ENCODE peak calls at places on chromosomes 3 and 15, in six cellular contexts. One of them, this sample, is unnamed.

GRCh38 chr3:78729921-78730320 is 1037.9 kb downstream of the ROBO1 start:
- DNase-seq in HepG2: no peak
- DNase-seq in GM12891: no peak
- DNase-seq in K562: no peak
- DNase-seq in H1: no peak
- DNase-seq in GM12878: no peak
- DNase-seq in this sample: no peak

GRCh38 chr3:189233225-189233858 is 61.6 kb downstream of the TPRG1 start:
- DNase-seq in HepG2: peak; percentile 39
- DNase-seq in GM12891: no peak
- DNase-seq in K562: no peak
- DNase-seq in H1: peak; percentile 31
- DNase-seq in GM12878: no peak
- DNase-seq in this sample: no peak

GRCh38 chr15:48397841-48398240 is 66.6 kb downstream of the DUT start:
- DNase-seq in H1: no peak
- DNase-seq in K562: no peak
- DNase-seq in GM12891: no peak
- DNase-seq in HepG2: no peak
- DNase-seq in GM12878: no peak
- DNase-seq in this sample: no peak

GRCh38 chr15:90101130-90101968 is 919 bp downstream of the IDH2 start:
- DNase-seq in GM12878: no peak
- DNase-seq in GM12891: no peak
- DNase-seq in K562: peak; percentile 33
- DNase-seq in H1: no peak
- DNase-seq in HepG2: no peak
- DNase-seq in this sample: no peak

GRCh38 chr15:90953947-90954711 is 555 bp upstream of the RCCD1 start:
- DNase-seq in H1: no peak
- DNase-seq in GM12878: no peak
- DNase-seq in HepG2: no peak
- DNase-seq in GM12891: no peak
- DNase-seq in K562: no peak
- DNase-seq in this sample: no peak

GRCh38 chr3:5071061-5071460 is 51.0 kb upstream of the ARL8B start:
- DNase-seq in H1: no peak
- DNase-seq in HepG2: no peak
- DNase-seq in GM12891: no peak
- DNase-seq in GM12878: no peak
- DNase-seq in K562: no peak
- DNase-seq in this sample: no peak

GRCh38 chr3:24034464-24034863 is 89.4 kb downstream of the NR1D2 start:
- DNase-seq in GM12878: no peak
- DNase-seq in K562: no peak
- DNase-seq in HepG2: no peak
- DNase-seq in GM12891: no peak
- DNase-seq in H1: no peak
- DNase-seq in this sample: no peak

GRCh38 chr15:88838667-88839066 is 35.4 kb downstream of the ACAN start:
- DNase-seq in GM12891: no peak
- DNase-seq in GM12878: no peak
- DNase-seq in HepG2: no peak
- DNase-seq in K562: peak; percentile 49
- DNase-seq in H1: no peak
- DNase-seq in this sample: no peak

GRCh38 chr15:31160297-31160696 is 58.8 kb upstream of the TRPM1 start:
- DNase-seq in K562: no peak
- DNase-seq in HepG2: no peak
- DNase-seq in GM12878: no peak
- DNase-seq in GM12891: no peak
- DNase-seq in H1: no peak
- DNase-seq in this sample: no peak

GRCh38 chr15:92655178-92655995 is at the start of gene FAM174B:
- DNase-seq in GM12878: no peak
- DNase-seq in K562: no peak
- DNase-seq in H1: no peak
- DNase-seq in GM12891: peak; percentile 66
- DNase-seq in HepG2: no peak
- DNase-seq in this sample: peak; percentile 45

GRCh38 chr15:68054658-68055223 is 626 bp downstream of the PIAS1 start:
- DNase-seq in GM12878: no peak
- DNase-seq in HepG2: peak; percentile 44
- DNase-seq in K562: peak; percentile 80
- DNase-seq in GM12891: no peak
- DNase-seq in H1: peak; percentile 15
- DNase-seq in this sample: peak; percentile 49

GRCh38 chr3:18774319-18774877 is 349.3 kb upstream of the SATB1 start:
- DNase-seq in HepG2: no peak
- DNase-seq in H1: no peak
- DNase-seq in GM12891: no peak
- DNase-seq in K562: no peak
- DNase-seq in GM12878: no peak
- DNase-seq in this sample: no peak

GRCh38 chr3:167187211-167187610 is 192.9 kb downstream of the ZBBX start:
- DNase-seq in HepG2: no peak
- DNase-seq in GM12891: no peak
- DNase-seq in GM12878: no peak
- DNase-seq in H1: no peak
- DNase-seq in K562: no peak
- DNase-seq in this sample: no peak

GRCh38 chr3:46724360-46724890 is 6.8 kb upstream of the PRSS50 start:
- DNase-seq in GM12878: no peak
- DNase-seq in HepG2: no peak
- DNase-seq in GM12891: no peak
- DNase-seq in H1: no peak
- DNase-seq in K562: no peak
- DNase-seq in this sample: no peak

GRCh38 chr3:151871639-151872468 is 1.6 kb upstream of the SUCNR1 start:
- DNase-seq in GM12891: no peak
- DNase-seq in GM12878: peak; percentile 60
- DNase-seq in H1: no peak
- DNase-seq in HepG2: no peak
- DNase-seq in K562: peak; percentile 14
- DNase-seq in this sample: no peak

GRCh38 chr15:74540135-74540760 is 772 bp upstream of the ARID3B start:
- DNase-seq in GM12878: no peak
- DNase-seq in GM12891: no peak
- DNase-seq in K562: no peak
- DNase-seq in HepG2: peak; percentile 38
- DNase-seq in H1: no peak
- DNase-seq in this sample: no peak

GRCh38 chr15:100263721-100264455 is 77.9 kb downstream of the ADAMTS17 start:
- DNase-seq in GM12878: no peak
- DNase-seq in GM12891: no peak
- DNase-seq in HepG2: no peak
- DNase-seq in K562: no peak
- DNase-seq in H1: no peak
- DNase-seq in this sample: no peak

GRCh38 chr3:59756930-59757329 is 707.1 kb upstream of the CFAP20DC start:
- DNase-seq in GM12891: no peak
- DNase-seq in HepG2: no peak
- DNase-seq in K562: no peak
- DNase-seq in GM12878: no peak
- DNase-seq in H1: no peak
- DNase-seq in this sample: no peak

GRCh38 chr3:7546219-7546618 is 685.3 kb downstream of the GRM7 start:
- DNase-seq in HepG2: no peak
- DNase-seq in GM12878: no peak
- DNase-seq in GM12891: no peak
- DNase-seq in H1: no peak
- DNase-seq in K562: no peak
- DNase-seq in this sample: no peak

GRCh38 chr15:76312540-76313174 is 1.4 kb upstream of the ETFA start:
- DNase-seq in HepG2: peak; percentile 75
- DNase-seq in GM12878: no peak
- DNase-seq in H1: no peak
- DNase-seq in GM12891: no peak
- DNase-seq in K562: no peak
- DNase-seq in this sample: no peak

GRCh38 chr3:176906046-176906905 is 291.0 kb downstream of the TBL1XR1 start:
- DNase-seq in GM12878: no peak
- DNase-seq in HepG2: peak; percentile 23
- DNase-seq in K562: no peak
- DNase-seq in H1: no peak
- DNase-seq in GM12891: no peak
- DNase-seq in this sample: no peak

GRCh38 chr3:89521328-89521727 is 413.9 kb downstream of the EPHA3 start:
- DNase-seq in GM12878: no peak
- DNase-seq in GM12891: no peak
- DNase-seq in H1: no peak
- DNase-seq in K562: no peak
- DNase-seq in HepG2: no peak
- DNase-seq in this sample: no peak

GRCh38 chr3:50372349-50372748 is 13.0 kb upstream of the TMEM115 start:
- DNase-seq in GM12878: no peak
- DNase-seq in GM12891: no peak
- DNase-seq in H1: no peak
- DNase-seq in HepG2: no peak
- DNase-seq in K562: peak; percentile 70
- DNase-seq in this sample: no peak

GRCh38 chr3:33202581-33203457 is 15.8 kb downstream of the SUSD5 start:
- DNase-seq in H1: no peak
- DNase-seq in K562: no peak
- DNase-seq in HepG2: no peak
- DNase-seq in GM12878: no peak
- DNase-seq in GM12891: no peak
- DNase-seq in this sample: no peak
- TF ChIP-seq POLR2AphosphoS5 in H1: no peak
- TF ChIP-seq POLR2AphosphoS5 in K562: no peak
- TF ChIP-seq POLR2AphosphoS5 in HepG2: no peak
- TF ChIP-seq POLR2AphosphoS5 in GM12878: no peak
- TF ChIP-seq POLR2AphosphoS5 in GM12891: no peak
- TF ChIP-seq POLR2AphosphoS5 in this sample: no peak

GRCh38 chr3:36907911-36908646 is 36.8 kb downstream of the TRANK1 start:
- DNase-seq in GM12891: no peak
- DNase-seq in HepG2: peak; percentile 25
- DNase-seq in GM12878: peak; percentile 24
- DNase-seq in K562: no peak
- DNase-seq in H1: no peak
- DNase-seq in this sample: no peak
- TF ChIP-seq POLR2A in GM12891: no peak
- TF ChIP-seq POLR2A in HepG2: no peak
- TF ChIP-seq POLR2A in GM12878: peak; percentile 67
- TF ChIP-seq POLR2A in K562: no peak
- TF ChIP-seq POLR2A in H1: no peak
- TF ChIP-seq POLR2A in this sample: no peak

GRCh38 chr3:170766253-170766652 is 103.7 kb downstream of the RPL22L1 start:
- DNase-seq in K562: no peak
- DNase-seq in GM12878: no peak
- DNase-seq in HepG2: no peak
- DNase-seq in H1: no peak
- DNase-seq in GM12891: no peak
- DNase-seq in this sample: no peak

GRCh38 chr3:170767576-170767941 is 102.4 kb downstream of the RPL22L1 start:
- DNase-seq in HepG2: no peak
- DNase-seq in GM12891: no peak
- DNase-seq in H1: no peak
- DNase-seq in GM12878: no peak
- DNase-seq in K562: no peak
- DNase-seq in this sample: no peak

GRCh38 chr3:170765419-170766078 is 104.4 kb downstream of the RPL22L1 start:
- DNase-seq in GM12878: no peak
- DNase-seq in H1: no peak
- DNase-seq in K562: peak; percentile 31
- DNase-seq in GM12891: no peak
- DNase-seq in HepG2: peak; percentile 86
- DNase-seq in this sample: no peak

GRCh38 chr3:170766823-170767575 is 103.0 kb downstream of the RPL22L1 start:
- DNase-seq in K562: no peak
- DNase-seq in GM12878: no peak
- DNase-seq in HepG2: no peak
- DNase-seq in H1: no peak
- DNase-seq in GM12891: no peak
- DNase-seq in this sample: no peak

GRCh38 chr3:170768334-170768801 is 101.6 kb downstream of the RPL22L1 start:
- DNase-seq in K562: no peak
- DNase-seq in GM12878: no peak
- DNase-seq in H1: no peak
- DNase-seq in GM12891: no peak
- DNase-seq in HepG2: no peak
- DNase-seq in this sample: no peak
- TF ChIP-seq TAF1 in K562: no peak
- TF ChIP-seq TAF1 in GM12878: no peak
- TF ChIP-seq TAF1 in H1: no peak
- TF ChIP-seq TAF1 in GM12891: no peak
- TF ChIP-seq TAF1 in HepG2: no peak
- TF ChIP-seq TAF1 in this sample: no peak

GRCh38 chr3:71055602-71056001 is 527.9 kb downstream of the FOXP1 start:
- DNase-seq in GM12891: no peak
- DNase-seq in HepG2: no peak
- DNase-seq in GM12878: no peak
- DNase-seq in H1: no peak
- DNase-seq in K562: no peak
- DNase-seq in this sample: no peak
- TF ChIP-seq POLR2AphosphoS5 in GM12891: no peak
- TF ChIP-seq POLR2AphosphoS5 in HepG2: no peak
- TF ChIP-seq POLR2AphosphoS5 in GM12878: no peak
- TF ChIP-seq POLR2AphosphoS5 in H1: no peak
- TF ChIP-seq POLR2AphosphoS5 in K562: no peak
- TF ChIP-seq POLR2AphosphoS5 in this sample: no peak

GRCh38 chr3:56683122-56683817 is at the start of gene TASOR:
- DNase-seq in HepG2: peak; percentile 51
- DNase-seq in K562: peak; percentile 91
- DNase-seq in GM12878: no peak
- DNase-seq in H1: peak; percentile 33
- DNase-seq in GM12891: peak; percentile 87
- DNase-seq in this sample: peak; percentile 84
- TF ChIP-seq POLR2A in HepG2: peak; percentile 73
- TF ChIP-seq POLR2A in K562: no peak
- TF ChIP-seq POLR2A in GM12878: peak; percentile 88
- TF ChIP-seq POLR2A in H1: peak; percentile 40
- TF ChIP-seq POLR2A in GM12891: no peak
- TF ChIP-seq POLR2A in this sample: peak; percentile 42

This sample was measured in GM12892.